ENCODE peak calls at places on chromosomes 5 and 9, in six cellular contexts. J is pancreas; S is fibroblast of lung; Y is psoas muscle; A is CD8-positive, alpha-beta T cell; F is tibial artery. Z is an unnamed sample. For H3K4me1 and H3K27me3, the result is how much of the 10 kb centered on the place peaks cover.

GRCh38 chr9:138105561-138106505 is 228.3 kb downstream of the CACNA1B start:
- DNase-seq in J (no peak), S (no peak), Y (no peak), A (no peak), F (no peak), Z (no peak)

GRCh38 chr9:133468777-133469455 is 9.1 kb downstream of the CACFD1 start:
- DNase-seq in J (no peak), S (no peak), Y (no peak), A (no peak), F (no peak), Z (no peak)

GRCh38 chr5:125484272-125485002 is 738.0 kb upstream of the ZNF608 start:
- DNase-seq in J (peak), S (peak), Y (peak), A (no peak), F (peak), Z (no peak)

GRCh38 chr5:74149395-74149794 is 491.1 kb downstream of the ENC1 start:
- DNase-seq in J (peak), S (peak), Y (no peak), A (no peak), F (peak), Z (no peak)

GRCh38 chr5:134114886-134115805 is 665 bp downstream of the TCF7 start:
- DNase-seq in J (peak), S (no peak), Y (no peak), A (peak), F (no peak), Z (peak)

GRCh38 chr5:35212006-35212982 is 18.0 kb downstream of the PRLR start:
- DNase-seq in J (no peak), S (no peak), Y (no peak), A (no peak), F (no peak), Z (no peak)

GRCh38 chr5:11139471-11139870 is 378.4 kb upstream of the DAP start:
- DNase-seq in J (no peak), S (no peak), Y (no peak), A (no peak), F (no peak), Z (no peak)

GRCh38 chr5:64207978-64208377 is 42.3 kb downstream of the RNF180 start:
- DNase-seq in J (no peak), S (peak), Y (no peak), A (no peak), F (no peak), Z (no peak)

GRCh38 chr9:96383165-96383939 is at the start of gene SLC35D2:
- DNase-seq in J (peak), S (peak), Y (peak), A (peak), F (peak), Z (no peak)

GRCh38 chr5:92421937-92422336 is 1038.8 kb upstream of the ARRDC3 start:
- DNase-seq in J (no peak), S (peak), Y (no peak), A (no peak), F (no peak), Z (no peak)

GRCh38 chr9:86202338-86202882 is 57.0 kb downstream of the C9orf153 start:
- DNase-seq in J (no peak), S (peak), Y (no peak), A (no peak), F (no peak), Z (no peak)

GRCh38 chr5:179312557-179313235 is 32.6 kb downstream of the ADAMTS2 start:
- DNase-seq in J (no peak), S (peak), Y (peak), A (no peak), F (no peak), Z (no peak)

GRCh38 chr9:127968046-127968445 is 12.7 kb downstream of the EEIG1 start:
- DNase-seq in J (peak), S (peak), Y (no peak), A (no peak), F (no peak), Z (no peak)

DNA sequence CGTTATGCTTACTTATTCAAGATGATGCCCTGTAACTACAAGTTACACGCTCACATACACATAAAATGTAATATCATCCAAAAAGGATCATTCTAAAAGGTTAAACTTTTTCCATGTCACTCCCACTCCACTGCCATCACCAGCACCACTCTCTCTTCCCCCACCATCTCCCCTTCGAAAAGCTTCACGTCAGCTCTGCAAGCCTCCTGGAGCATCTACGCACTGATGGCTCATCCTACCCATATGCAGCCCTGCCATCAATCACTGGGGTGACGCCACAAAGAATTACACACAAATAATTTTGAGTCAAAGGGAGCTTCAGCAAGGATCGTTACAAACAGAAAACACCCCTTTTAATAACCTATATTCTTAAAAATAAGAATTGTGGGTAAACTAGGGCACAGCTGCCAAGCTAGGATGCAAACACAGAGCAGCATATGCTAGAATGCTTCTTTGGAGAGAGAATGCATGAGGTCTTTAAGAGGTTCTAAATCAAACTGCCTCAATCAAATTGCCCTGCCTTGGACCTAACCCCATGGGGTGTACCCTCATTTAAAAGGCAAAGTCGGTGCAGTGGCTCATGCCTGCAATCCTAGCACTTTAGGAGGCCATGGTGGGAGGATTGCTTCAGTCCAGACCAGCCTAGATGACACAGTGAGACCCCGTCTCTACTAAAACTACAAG is 56.1 kb downstream of the SHB start:
- DNase-seq in J (no peak), S (no peak), Y (no peak), A (no peak), F (no peak), Z (no peak)
- H3K4me1 ChIP-seq in J (under half), S (under half), Y (under half), A (under half), F (under half), Z (under half)

GRCh38 chr9:129551393-129551973 is 69.4 kb downstream of the C9orf50 start:
- DNase-seq in J (no peak), S (no peak), Y (no peak), A (no peak), F (no peak), Z (no peak)
- H3K27me3 ChIP-seq in J (under half), S (under half), Y (under half), A (under half), F (under half), Z (under half)

GRCh38 chr5:93587919-93588585 is 5.0 kb downstream of the NR2F1 start:
- DNase-seq in J (no peak), S (no peak), Y (no peak), A (peak), F (no peak), Z (no peak)

GRCh38 chr5:93586948-93587918 is 4.2 kb downstream of the NR2F1 start:
- DNase-seq in J (no peak), S (peak), Y (peak), A (peak), F (no peak), Z (no peak)

GRCh38 chr5:93589348-93589662 is 6.3 kb downstream of the NR2F1 start:
- DNase-seq in J (no peak), S (no peak), Y (no peak), A (no peak), F (no peak), Z (no peak)

GRCh38 chr5:93589812-93590215 is 6.8 kb downstream of the NR2F1 start:
- DNase-seq in J (no peak), S (peak), Y (no peak), A (no peak), F (no peak), Z (no peak)

DNA sequence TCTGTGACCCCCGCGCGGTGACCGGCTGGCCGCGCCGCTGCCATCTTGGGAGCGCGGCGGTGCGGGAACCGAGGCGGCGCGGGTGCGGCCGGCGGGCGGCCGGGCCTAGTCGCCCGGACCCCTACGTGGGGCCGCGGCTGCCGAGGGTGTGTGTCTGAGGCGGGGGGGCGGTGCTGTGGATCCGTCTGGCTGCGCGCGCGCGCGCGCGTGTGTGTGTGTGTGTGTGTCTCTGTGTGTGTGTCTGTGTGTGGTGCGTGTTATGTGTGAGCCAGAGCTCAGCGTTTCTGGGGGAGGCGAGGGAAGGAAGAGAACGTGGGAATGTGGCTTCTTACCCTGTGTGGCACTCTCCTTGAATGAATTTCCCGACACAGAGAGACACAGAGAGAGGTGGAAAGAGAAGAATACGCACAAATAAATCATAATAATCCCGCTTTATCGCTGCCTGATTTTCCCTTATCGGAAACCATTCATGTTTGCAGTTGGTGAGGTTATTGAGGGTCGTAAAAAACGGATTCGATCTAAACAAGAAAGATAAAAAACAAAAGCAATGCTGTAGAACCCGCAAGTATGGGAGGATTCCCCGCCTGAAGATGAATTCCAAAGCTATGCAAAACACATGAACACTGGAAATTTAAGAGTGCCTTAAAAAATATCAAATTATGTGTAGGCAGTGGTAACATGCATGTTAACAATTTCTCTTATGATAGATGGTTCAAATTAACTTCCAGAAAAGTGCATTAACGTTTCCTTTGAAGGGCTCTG is 5.7 kb downstream of the NR2F1 start:
- DNase-seq in J (no peak), S (peak), Y (no peak), A (peak), F (no peak), Z (no peak)
- H3K27ac ChIP-seq in J (no peak), S (peak), Y (no peak), A (no peak), F (no peak), Z (no peak)

GRCh38 chr5:168976311-168976893 is 324.5 kb downstream of the SLIT3 start:
- DNase-seq in J (no peak), S (no peak), Y (no peak), A (no peak), F (no peak), Z (no peak)
- H3K4me1 ChIP-seq in J (under half), S (under half), Y (under half), A (under half), F (under half), Z (under half)

Z was measured in CD8-positive, alpha-beta memory T cell.